ENCODE peak calls at places on chromosomes 6 and 20, in four cellular contexts. R is substantia nigra, I is activated B cell treated with CpG ODN at 0.5 μM for 24 hours, D is progenitor cell of endocrine pancreas. G is an unnamed sample.

GRCh38 chr6:133986942-133987341 is 33.9 kb downstream of the TBPL1 start:
- DNase-seq in R (no peak), I (no peak), D (no peak), G (no peak)

GRCh38 chr6:94184666-94185464 is 765.5 kb upstream of the EPHA7 start:
- DNase-seq in R (no peak), I (no peak), D (no peak), G (no peak)

GRCh38 chr6:31468316-31468715 is 29.6 kb upstream of the MICB start:
- DNase-seq in R (no peak), I (no peak), D (no peak), G (no peak)

GRCh38 chr20:36847009-36847709 is 28.8 kb upstream of the TLDC2 start:
- DNase-seq in R (peak), I (no peak), D (no peak), G (no peak)

GRCh38 chr6:44224154-44224977 is 971 bp downstream of the SLC29A1 start:
- DNase-seq in R (no peak), I (no peak), D (no peak), G (no peak)

GRCh38 chr20:57390604-57391438 is at the start of gene RBM38:
- DNase-seq in R (peak), I (peak), D (peak), G (peak)

GRCh38 chr6:138957903-138958302 is 30.1 kb downstream of the REPS1 start:
- DNase-seq in R (no peak), I (no peak), D (no peak), G (no peak)

GRCh38 chr6:96542702-96543101 is 20.2 kb upstream of the FHL5 start:
- DNase-seq in R (no peak), I (no peak), D (no peak), G (no peak)

GRCh38 chr6:158688860-158689259 is 39.0 kb downstream of the SYTL3 start:
- DNase-seq in R (no peak), I (no peak), D (no peak), G (no peak)

GRCh38 chr6:70673054-70673453 is 5.4 kb downstream of the SMAP1 start:
- DNase-seq in R (no peak), I (no peak), D (no peak), G (no peak)

GRCh38 chr6:119476554-119476953 is 127.0 kb upstream of the MAN1A1 start:
- DNase-seq in R (no peak), I (no peak), D (no peak), G (no peak)

GRCh38 chr6:2764610-2765165 is 505 bp upstream of the WRNIP1 start:
- DNase-seq in R (no peak), I (no peak), D (no peak), G (peak)

GRCh38 chr6:116447496-116448011 is 13.6 kb upstream of the CALHM6 start:
- DNase-seq in R (no peak), I (no peak), D (no peak), G (no peak)

GRCh38 chr6:84086545-84087429 is 53.2 kb downstream of the MRAP2 start:
- DNase-seq in R (no peak), I (no peak), D (no peak), G (no peak)

GRCh38 chr20:49595811-49596545 is 28.0 kb upstream of the PTGIS start:
- DNase-seq in R (no peak), I (no peak), D (no peak), G (peak)

GRCh38 chr6:139539852-139540251 is 165.4 kb upstream of the CITED2 start:
- DNase-seq in R (no peak), I (no peak), D (no peak), G (no peak)

GRCh38 chr6:165988757-165989456 is 178.7 kb downstream of the TBXT start:
- DNase-seq in R (no peak), I (no peak), D (no peak), G (no peak)

GRCh38 chr20:50003253-50003656 is 20.5 kb downstream of the SNAI1 start:
- DNase-seq in R (no peak), I (no peak), D (no peak), G (no peak)

GRCh38 chr6:7805828-7806227 is 79.9 kb downstream of the BMP6 start:
- DNase-seq in R (no peak), I (no peak), D (no peak), G (no peak)

GRCh38 chr6:34316442-34317171 is 67.8 kb upstream of the SMIM29 start:
- DNase-seq in R (no peak), I (no peak), D (no peak), G (no peak)

GRCh38 chr20:44717986-44718385 is 2.8 kb downstream of the CCN5 start:
- DNase-seq in R (no peak), I (no peak), D (no peak), G (no peak)

GRCh38 chr6:131602913-131603312 is 25.1 kb downstream of the MED23 start:
- DNase-seq in R (no peak), I (no peak), D (no peak), G (no peak)